ENCODE peak calls at places on chromosome 14, in seven cellular contexts. M, J, S, T, P, W and Y are unnamed samples.

GRCh38 chr14:104810316-104810715 is 9.4 kb downstream of the ZBTB42 start:
- DNase-seq in M (no peak), J (no peak), S (no peak), T (no peak), P (no peak), W (no peak), Y (no peak)

GRCh38 chr14:78319826-78320635 is 149.9 kb downstream of the NRXN3 start:
- DNase-seq in M (no peak), J (no peak), S (no peak), T (no peak), P (no peak), W (no peak), Y (no peak)

GRCh38 chr14:50388256-50388931 is 8.3 kb downstream of the CDKL1 start:
- DNase-seq in M (no peak), J (no peak), S (no peak), T (no peak), P (no peak), W (no peak), Y (no peak)

GRCh38 chr14:65506801-65507200 is 94.3 kb downstream of the FUT8 start:
- DNase-seq in M (no peak), J (no peak), S (no peak), T (no peak), P (no peak), W (no peak), Y (no peak)

GRCh38 chr14:87745507-87746118 is 247.4 kb downstream of the GALC start:
- DNase-seq in M (no peak), J (no peak), S (peak), T (peak), P (peak), W (peak), Y (no peak)

GRCh38 chr14:105917933-105918436 is 391.6 kb downstream of the TMEM121 start:
- DNase-seq in M (no peak), J (no peak), S (no peak), T (no peak), P (no peak), W (no peak), Y (no peak)

GRCh38 chr14:82642425-82642824 is 1108.8 kb upstream of the SEL1L start:
- DNase-seq in M (no peak), J (peak), S (no peak), T (no peak), P (no peak), W (peak), Y (peak)

GRCh38 chr14:50113381-50113811 is 3.0 kb downstream of the VCPKMT start:
- DNase-seq in M (no peak), J (no peak), S (peak), T (no peak), P (no peak), W (no peak), Y (no peak)

GRCh38 chr14:44029933-44030332 is 477.1 kb downstream of the FSCB start:
- DNase-seq in M (no peak), J (no peak), S (no peak), T (no peak), P (no peak), W (no peak), Y (no peak)

GRCh38 chr14:102462391-102462790 is 47.2 kb downstream of the ANKRD9 start:
- DNase-seq in M (no peak), J (no peak), S (no peak), T (no peak), P (no peak), W (no peak), Y (no peak)

GRCh38 chr14:22039938-22040780 is 366.5 kb upstream of the OR4E1 start:
- DNase-seq in M (no peak), J (no peak), S (peak), T (peak), P (no peak), W (no peak), Y (no peak)

GRCh38 chr14:61184117-61184516 is 97.0 kb downstream of the TMEM30B start:
- DNase-seq in M (no peak), J (no peak), S (no peak), T (no peak), P (peak), W (no peak), Y (no peak)

GRCh38 chr14:89507926-89508460 is 91.0 kb upstream of the FOXN3 start:
- DNase-seq in M (no peak), J (no peak), S (no peak), T (peak), P (no peak), W (no peak), Y (peak)

GRCh38 chr14:51867753-51868152 is 7.3 kb downstream of the GNG2 start:
- DNase-seq in M (no peak), J (no peak), S (no peak), T (no peak), P (no peak), W (no peak), Y (no peak)

GRCh38 chr14:22112004-22112403 is 438.4 kb upstream of the OR4E1 start:
- DNase-seq in M (no peak), J (no peak), S (peak), T (no peak), P (no peak), W (peak), Y (no peak)

GRCh38 chr14:96304956-96305355 is 48.9 kb downstream of the BDKRB1 start:
- DNase-seq in M (no peak), J (no peak), S (no peak), T (peak), P (no peak), W (peak), Y (no peak)
- TF ChIP-seq CTCF in M (no peak), J (peak), S (no peak), T (peak), P (peak), W (peak), Y (no peak)

DNA sequence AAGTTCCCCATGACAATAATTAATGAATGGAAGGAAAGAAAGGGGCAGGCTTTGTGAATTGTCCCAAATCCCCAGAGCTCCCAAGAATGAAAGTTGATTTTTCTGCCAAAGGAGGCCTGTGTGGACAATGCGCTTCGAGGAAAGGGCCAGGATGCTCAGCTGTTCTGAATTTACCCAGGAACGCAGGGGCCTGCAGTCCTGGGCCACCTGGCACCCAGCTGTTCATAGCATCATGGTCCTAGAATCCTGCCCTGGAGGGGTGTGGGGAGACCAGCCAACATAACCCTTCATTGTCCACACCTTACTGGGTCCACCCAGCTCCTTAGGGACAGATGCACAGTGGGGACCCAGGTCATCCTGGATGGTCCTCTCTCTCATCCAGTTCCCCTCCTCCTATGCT is 587.5 kb downstream of the BCL11B start:
- DNase-seq in M (no peak), J (no peak), S (no peak), T (no peak), P (no peak), W (no peak), Y (no peak)
- TF ChIP-seq CTCF in M (no peak), J (no peak), S (no peak), T (no peak), P (no peak), W (no peak), Y (no peak)

GRCh38 chr14:23300687-23301223 is 1.9 kb downstream of the PPP1R3E start:
- DNase-seq in M (no peak), J (no peak), S (peak), T (no peak), P (peak), W (no peak), Y (no peak)

GRCh38 chr14:23299558-23299957 is 3.1 kb downstream of the PPP1R3E start:
- DNase-seq in M (no peak), J (no peak), S (peak), T (no peak), P (no peak), W (no peak), Y (no peak)

GRCh38 chr14:23297878-23298277 is 4.8 kb downstream of the PPP1R3E start:
- DNase-seq in M (no peak), J (no peak), S (no peak), T (no peak), P (no peak), W (no peak), Y (no peak)

GRCh38 chr14:23299986-23300686 is 2.5 kb downstream of the PPP1R3E start:
- DNase-seq in M (no peak), J (no peak), S (no peak), T (no peak), P (no peak), W (no peak), Y (no peak)

GRCh38 chr14:23299186-23299521 is 3.5 kb downstream of the PPP1R3E start:
- DNase-seq in M (no peak), J (no peak), S (no peak), T (no peak), P (no peak), W (no peak), Y (no peak)
- TF ChIP-seq CTCF in M (no peak), J (no peak), S (no peak), T (no peak), P (no peak), W (no peak), Y (no peak)

GRCh38 chr14:99188721-99189120 is 83.3 kb downstream of the BCL11B start:
- DNase-seq in M (no peak), J (no peak), S (no peak), T (no peak), P (no peak), W (no peak), Y (no peak)
- TF ChIP-seq CTCF in M (no peak), J (no peak), S (no peak), T (no peak), P (no peak), W (no peak), Y (no peak)

GRCh38 chr14:100191584-100192249 is 32.3 kb upstream of the DEGS2 start:
- DNase-seq in M (no peak), J (no peak), S (no peak), T (no peak), P (no peak), W (no peak), Y (no peak)

GRCh38 chr14:100190126-100190525 is 30.7 kb upstream of the DEGS2 start:
- DNase-seq in M (no peak), J (no peak), S (no peak), T (no peak), P (no peak), W (no peak), Y (no peak)

GRCh38 chr14:100192250-100192671 is 32.8 kb upstream of the DEGS2 start:
- DNase-seq in M (no peak), J (no peak), S (no peak), T (no peak), P (no peak), W (no peak), Y (no peak)

GRCh38 chr14:100192672-100193416 is 33.4 kb upstream of the DEGS2 start:
- DNase-seq in M (peak), J (peak), S (peak), T (peak), P (peak), W (peak), Y (peak)

DNA sequence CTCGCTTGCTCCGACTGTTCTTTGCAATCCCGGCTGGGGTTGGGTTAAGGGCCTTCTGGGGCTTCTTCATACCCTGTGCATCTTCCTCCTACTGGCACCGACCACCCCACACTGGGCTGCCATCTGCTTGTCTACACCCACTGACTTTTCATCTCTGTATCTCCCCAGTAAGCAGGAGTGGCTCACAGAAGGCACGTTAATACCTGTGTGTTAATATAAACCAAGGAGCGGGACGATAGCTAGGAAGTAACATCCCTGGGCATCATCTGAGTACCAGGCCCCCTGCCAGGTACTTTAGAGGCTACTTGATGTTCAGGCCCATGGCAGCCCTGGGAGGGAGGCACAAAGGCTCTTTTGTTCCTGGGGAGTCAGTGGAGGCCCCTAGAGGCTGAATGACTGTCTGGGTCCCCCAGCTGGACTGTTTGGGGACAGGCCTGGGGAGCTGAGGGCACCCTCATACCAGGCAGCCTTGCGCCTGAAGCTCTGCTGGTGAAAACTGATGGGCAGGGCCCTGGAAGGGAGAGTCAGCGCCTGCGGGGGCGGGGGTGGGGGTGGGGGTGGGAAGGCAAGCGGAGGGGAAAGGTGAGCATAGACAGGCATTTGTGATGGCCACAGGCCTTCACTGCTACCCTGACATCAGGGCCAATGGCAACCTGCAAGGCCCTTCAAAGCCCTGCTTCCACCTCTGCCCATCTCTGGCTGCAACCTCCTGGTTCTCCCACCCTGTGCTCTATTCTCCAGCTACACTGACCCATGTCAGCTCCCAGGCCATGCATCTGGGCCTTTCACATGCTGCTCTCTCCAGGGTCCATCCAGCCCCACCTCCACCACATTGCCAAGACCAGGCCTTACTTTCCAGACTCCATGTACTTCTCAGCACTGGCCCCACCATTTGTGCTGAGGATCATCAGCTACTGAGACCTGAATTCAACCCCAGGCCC is 34.2 kb upstream of the DEGS2 start:
- DNase-seq in M (no peak), J (no peak), S (no peak), T (no peak), P (no peak), W (peak), Y (no peak)
- TF ChIP-seq CTCF in M (no peak), J (no peak), S (no peak), T (no peak), P (no peak), W (no peak), Y (no peak)

DNA sequence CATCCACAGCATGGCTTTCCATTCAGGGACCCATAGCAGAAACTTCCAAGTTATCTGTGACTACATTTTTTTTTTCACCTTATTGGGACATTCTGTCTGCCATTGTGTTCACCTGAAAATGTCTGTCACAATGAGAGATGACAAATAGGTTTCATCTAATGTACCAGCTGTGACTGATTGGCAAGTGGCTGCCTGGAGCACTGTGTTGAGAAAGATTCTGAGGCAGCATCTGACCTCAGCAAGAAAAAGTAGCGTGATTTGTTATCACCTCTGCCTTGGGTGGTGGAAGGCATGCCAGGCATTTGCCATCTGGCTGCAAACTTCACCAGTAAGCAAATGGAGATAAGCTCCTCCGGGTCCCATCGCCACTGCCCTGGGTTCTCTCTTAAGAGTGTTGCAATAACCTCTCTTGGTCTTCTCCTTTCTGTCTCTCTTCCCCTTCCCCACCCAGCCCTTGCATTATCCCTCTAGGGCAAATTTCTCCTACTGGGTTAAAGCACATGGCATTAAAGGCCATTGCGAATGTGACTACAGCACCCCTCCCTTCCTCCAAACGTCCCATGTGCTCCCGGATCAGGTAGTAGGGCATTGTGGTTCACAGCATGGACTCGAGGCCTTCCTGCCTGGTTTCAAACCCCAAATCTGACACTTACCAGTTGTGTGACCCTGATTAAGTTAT is 8.4 kb upstream of the LGALS3 start:
- DNase-seq in M (no peak), J (no peak), S (no peak), T (no peak), P (no peak), W (no peak), Y (no peak)
- TF ChIP-seq CTCF in M (no peak), J (no peak), S (no peak), T (no peak), P (no peak), W (no peak), Y (no peak)

GRCh38 chr14:76948213-76948947 is 80.1 kb downstream of the IRF2BPL start:
- DNase-seq in M (no peak), J (no peak), S (no peak), T (no peak), P (no peak), W (no peak), Y (no peak)

GRCh38 chr14:76947838-76948184 is 80.7 kb downstream of the IRF2BPL start:
- DNase-seq in M (no peak), J (no peak), S (no peak), T (no peak), P (no peak), W (no peak), Y (no peak)

GRCh38 chr14:76946753-76947077 is 81.8 kb downstream of the IRF2BPL start:
- DNase-seq in M (no peak), J (no peak), S (no peak), T (no peak), P (no peak), W (no peak), Y (no peak)

GRCh38 chr14:76948976-76949375 is 79.5 kb downstream of the IRF2BPL start:
- DNase-seq in M (no peak), J (no peak), S (no peak), T (no peak), P (no peak), W (no peak), Y (no peak)

DNA sequence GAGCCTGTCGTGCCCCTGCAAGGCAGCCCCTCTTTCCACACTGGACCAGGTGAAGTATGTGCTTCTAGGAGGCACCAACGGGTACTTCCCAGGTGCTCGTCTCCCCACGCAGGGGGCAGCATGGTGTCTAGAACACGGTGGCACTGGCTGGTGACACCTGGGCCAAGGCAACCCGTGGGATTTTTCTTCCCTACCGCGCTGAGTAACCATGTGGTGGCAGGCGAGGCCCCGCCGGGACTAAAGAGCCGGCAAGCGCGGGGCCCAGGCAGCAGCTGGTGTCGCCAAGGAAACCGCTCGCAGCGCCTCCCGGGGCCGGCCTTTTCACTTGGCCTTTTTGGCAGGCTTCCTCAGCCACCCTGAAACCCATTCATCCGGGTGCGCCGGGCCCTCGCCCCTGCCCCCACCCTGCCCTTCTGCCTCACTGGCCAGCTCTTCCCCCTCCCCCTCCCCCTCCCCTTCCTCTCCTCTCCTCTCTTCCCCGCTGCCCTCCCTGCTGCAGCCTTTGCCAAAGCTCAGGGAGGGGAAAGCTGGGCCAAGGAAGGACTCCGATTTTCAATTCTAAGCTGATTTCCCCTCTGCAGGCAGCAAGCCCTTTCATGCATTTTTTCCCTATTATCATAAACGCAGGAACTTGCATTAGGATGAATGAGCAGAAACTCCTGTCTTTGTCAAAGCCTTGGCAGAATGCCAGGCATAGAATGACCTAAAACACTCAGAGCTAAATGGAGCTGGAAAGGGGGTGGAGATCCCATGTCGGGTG is 81.2 kb downstream of the IRF2BPL start:
- DNase-seq in M (peak), J (peak), S (peak), T (peak), P (peak), W (peak), Y (peak)
- TF ChIP-seq CTCF in M (peak), J (peak), S (peak), T (peak), P (peak), W (peak), Y (peak)

GRCh38 chr14:97353102-97353501 is 555.9 kb downstream of the VRK1 start:
- DNase-seq in M (no peak), J (no peak), S (no peak), T (no peak), P (no peak), W (no peak), Y (no peak)
- TF ChIP-seq CTCF in M (no peak), J (no peak), S (no peak), T (no peak), P (no peak), W (no peak), Y (no peak)

DNA sequence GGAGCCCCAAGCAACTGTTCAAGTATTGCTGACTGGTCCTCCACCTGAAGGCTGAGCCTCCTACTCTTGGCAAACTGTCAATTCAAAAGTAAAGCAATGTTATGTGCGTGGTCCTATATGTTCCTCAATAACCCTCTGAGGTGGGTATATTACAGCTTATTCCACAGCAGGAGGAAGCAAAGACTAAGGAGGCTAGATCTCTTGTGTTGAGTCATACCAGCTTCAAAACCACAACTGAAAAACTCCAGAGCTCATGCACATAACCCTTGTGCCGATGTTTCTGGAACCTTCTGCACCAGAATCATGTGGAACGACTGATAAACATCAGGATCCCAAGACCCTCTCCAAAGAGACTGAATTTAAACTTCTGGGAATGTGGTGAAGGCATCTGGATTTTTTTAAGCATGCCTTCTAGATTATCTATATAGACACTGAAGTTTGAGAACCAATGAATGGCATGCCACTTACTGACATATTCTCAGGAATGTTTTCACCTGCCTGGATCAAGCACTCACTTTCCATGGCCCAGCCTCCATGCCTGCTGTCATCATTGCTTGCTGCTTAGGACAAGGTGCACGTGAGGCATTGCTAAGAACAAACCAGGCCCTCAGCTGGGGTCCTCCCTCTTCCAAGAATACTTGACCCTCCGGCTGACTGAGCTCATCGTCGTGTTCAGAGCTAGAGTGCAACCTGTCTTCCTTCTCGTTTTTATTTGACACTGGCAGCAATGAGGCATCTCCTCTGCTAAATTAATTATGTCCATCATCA is 194.7 kb downstream of the BCL11B start:
- DNase-seq in M (no peak), J (no peak), S (no peak), T (no peak), P (no peak), W (no peak), Y (peak)
- TF ChIP-seq CTCF in M (no peak), J (no peak), S (no peak), T (no peak), P (no peak), W (no peak), Y (no peak)

GRCh38 chr14:73777420-73777819 is 63.2 kb upstream of the PNMA1 start:
- DNase-seq in M (no peak), J (no peak), S (no peak), T (no peak), P (no peak), W (no peak), Y (no peak)
- TF ChIP-seq CTCF in M (no peak), J (no peak), S (peak), T (peak), P (no peak), W (no peak), Y (no peak)